ENCODE peak calls at places on chromosome 15, in eight cellular contexts. S, Q, W, P, N, U, J and V are unnamed samples.

GRCh38 chr15:62591842-62592838 is 427.1 kb upstream of the C2CD4B start:
- DNase-seq in S (no peak), Q (no peak), W (no peak), P (no peak), N (no peak), U (no peak), J (no peak), V (no peak)

GRCh38 chr15:98907921-98908490 is 99.6 kb downstream of the PGPEP1L start:
- DNase-seq in S (no peak), Q (no peak), W (no peak), P (no peak), N (no peak), U (no peak), J (no peak), V (no peak)

GRCh38 chr15:96243701-96244100 is 86.8 kb upstream of the NR2F2 start:
- DNase-seq in S (no peak), Q (no peak), W (no peak), P (no peak), N (no peak), U (no peak), J (no peak), V (no peak)

GRCh38 chr15:90003736-90004135 is 2.6 kb downstream of the ZNF710 start:
- DNase-seq in S (no peak), Q (peak; percentile 12), W (no peak), P (peak; percentile 5), N (no peak), U (no peak), J (peak; percentile 45), V (no peak)

GRCh38 chr15:34855397-34855796 is 60.0 kb upstream of the ACTC1 start:
- DNase-seq in S (no peak), Q (no peak), W (no peak), P (no peak), N (no peak), U (no peak), J (no peak), V (no peak)

GRCh38 chr15:84079885-84080777 is 155.4 kb upstream of the GOLGA6L4 start:
- DNase-seq in S (no peak), Q (peak; percentile 12), W (no peak), P (peak; percentile 5), N (no peak), U (peak; percentile 26), J (peak; percentile 67), V (no peak)

GRCh38 chr15:48285329-48286214 is 45.7 kb upstream of the DUT start:
- DNase-seq in S (no peak), Q (peak; percentile 41), W (peak; percentile 38), P (peak; percentile 56), N (no peak), U (peak; percentile 57), J (peak; percentile 64), V (no peak)

GRCh38 chr15:26224266-26224665 is 361.1 kb upstream of the ATP10A start:
- DNase-seq in S (no peak), Q (no peak), W (no peak), P (no peak), N (no peak), U (no peak), J (no peak), V (no peak)

GRCh38 chr15:85455851-85456250 is 75.4 kb downstream of the AKAP13 start:
- DNase-seq in S (no peak), Q (no peak), W (no peak), P (no peak), N (no peak), U (no peak), J (no peak), V (no peak)
- H3K4me3 ChIP-seq in S (no peak overlapping the region), Q (no peak overlapping the region), W (no peak overlapping the region), P (no peak overlapping the region), N (no peak overlapping the region), U (no peak overlapping the region), J (no peak overlapping the region), V (no peak overlapping the region)

DNA sequence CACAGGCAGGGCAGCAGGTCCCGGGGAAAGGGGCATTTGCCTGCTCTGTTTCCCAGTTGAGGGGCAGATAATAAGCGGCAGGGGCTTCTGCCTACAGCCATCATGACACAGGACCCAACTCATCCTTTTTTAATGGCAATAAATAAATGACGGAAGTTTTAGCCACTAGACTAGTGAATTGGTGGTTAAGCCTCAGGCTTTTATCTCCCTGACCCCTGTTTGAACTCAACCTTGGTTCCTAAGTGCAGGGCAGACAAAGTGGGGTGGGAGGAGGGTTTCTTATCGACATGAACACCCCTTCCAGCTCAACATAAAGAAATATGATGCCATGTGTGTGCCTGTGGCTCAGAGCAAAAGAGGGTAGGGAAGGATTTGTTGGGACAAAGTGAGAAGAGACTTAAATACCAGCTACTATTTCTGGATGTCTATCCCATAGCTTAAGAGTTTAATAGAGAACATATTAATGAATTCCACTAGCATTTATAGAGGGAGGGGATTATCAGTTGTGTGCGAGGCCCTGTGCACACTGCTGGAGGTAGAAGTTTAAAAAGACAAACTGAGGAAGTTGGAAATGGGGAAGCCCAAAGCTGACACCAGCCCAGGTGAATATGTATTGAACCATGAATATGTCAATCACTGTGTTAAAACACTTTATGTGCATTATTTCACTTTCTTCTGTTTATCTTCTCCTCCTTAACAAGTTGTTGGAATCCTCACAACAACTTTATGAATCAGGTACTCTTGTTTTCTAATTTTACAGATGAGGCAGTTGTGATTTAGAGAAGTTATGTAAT is 939.4 kb downstream of the MCTP2 start:
- DNase-seq in S (no peak), Q (no peak), W (no peak), P (peak; percentile 89), N (no peak), U (no peak), J (no peak), V (no peak)
- TF ChIP-seq EP300 in S (no peak), Q (no peak), W (no peak), P (peak; percentile 93), N (no peak), U (no peak), J (no peak), V (no peak)

GRCh38 chr15:39672666-39673065 is 91.8 kb downstream of the THBS1 start:
- DNase-seq in S (no peak), Q (no peak), W (no peak), P (no peak), N (no peak), U (no peak), J (no peak), V (no peak)

GRCh38 chr15:39670687-39671086 is 89.8 kb downstream of the THBS1 start:
- DNase-seq in S (no peak), Q (no peak), W (no peak), P (no peak), N (no peak), U (no peak), J (no peak), V (no peak)

GRCh38 chr15:39669671-39670070 is 88.8 kb downstream of the THBS1 start:
- DNase-seq in S (no peak), Q (no peak), W (no peak), P (no peak), N (no peak), U (no peak), J (no peak), V (no peak)

GRCh38 chr15:39668457-39668856 is 87.6 kb downstream of the THBS1 start:
- DNase-seq in S (no peak), Q (no peak), W (no peak), P (no peak), N (no peak), U (no peak), J (no peak), V (no peak)

GRCh38 chr15:39672184-39672583 is 91.3 kb downstream of the THBS1 start:
- DNase-seq in S (no peak), Q (no peak), W (no peak), P (no peak), N (no peak), U (no peak), J (no peak), V (no peak)
- H3K27ac ChIP-seq in S (no peak overlapping the region), Q (no peak overlapping the region), W (no peak overlapping the region), P (no peak overlapping the region), N (no peak overlapping the region), U (no peak overlapping the region), J (no peak overlapping the region), V (no peak overlapping the region)

GRCh38 chr15:74431645-74432044 is 2.1 kb downstream of the SEMA7A start:
- DNase-seq in S (no peak), Q (no peak), W (no peak), P (no peak), N (no peak), U (no peak), J (no peak), V (no peak)
- H3K4me3 ChIP-seq in S (peak overlapping the region; percentile 87), Q (no peak overlapping the region), W (no peak overlapping the region), P (no peak overlapping the region), N (peak overlapping the region; percentile 88), U (no peak overlapping the region), J (no peak overlapping the region), V (no peak overlapping the region)

GRCh38 chr15:72141171-72142084 is 23.2 kb downstream of the SENP8 start:
- DNase-seq in S (no peak), Q (no peak), W (no peak), P (no peak), N (no peak), U (no peak), J (no peak), V (peak; percentile 21)
- TF ChIP-seq EP300 in S (no peak), Q (no peak), W (no peak), P (no peak), N (no peak), U (no peak), J (no peak), V (no peak)

GRCh38 chr15:74955796-74956647 is 550 bp downstream of the RPP25 start:
- DNase-seq in S (peak; percentile 90), Q (peak; percentile 83), W (peak; percentile 47), P (peak; percentile 67), N (peak; percentile 55), U (peak; percentile 89), J (peak; percentile 89), V (peak; percentile 94)

GRCh38 chr15:74954515-74954914 is 2.1 kb downstream of the RPP25 start:
- DNase-seq in S (no peak), Q (peak; percentile 80), W (no peak), P (peak; percentile 93), N (no peak), U (no peak), J (no peak), V (no peak)

GRCh38 chr15:74951006-74951405 is 5.6 kb downstream of the RPP25 start:
- DNase-seq in S (no peak), Q (no peak), W (no peak), P (no peak), N (no peak), U (no peak), J (no peak), V (no peak)

GRCh38 chr15:74955017-74955416 is 1.6 kb downstream of the RPP25 start:
- DNase-seq in S (no peak), Q (peak; percentile 29), W (no peak), P (peak; percentile 7), N (no peak), U (no peak), J (no peak), V (no peak)

GRCh38 chr15:74950078-74951000 is 6.2 kb downstream of the RPP25 start:
- DNase-seq in S (peak; percentile 85), Q (peak; percentile 60), W (peak; percentile 90), P (peak; percentile 68), N (peak; percentile 76), U (peak; percentile 85), J (peak; percentile 85), V (no peak)
- H3K27ac ChIP-seq in S (no peak overlapping the region), Q (no peak overlapping the region), W (no peak overlapping the region), P (no peak overlapping the region), N (no peak overlapping the region), U (no peak overlapping the region), J (no peak overlapping the region), V (no peak overlapping the region)

DNA sequence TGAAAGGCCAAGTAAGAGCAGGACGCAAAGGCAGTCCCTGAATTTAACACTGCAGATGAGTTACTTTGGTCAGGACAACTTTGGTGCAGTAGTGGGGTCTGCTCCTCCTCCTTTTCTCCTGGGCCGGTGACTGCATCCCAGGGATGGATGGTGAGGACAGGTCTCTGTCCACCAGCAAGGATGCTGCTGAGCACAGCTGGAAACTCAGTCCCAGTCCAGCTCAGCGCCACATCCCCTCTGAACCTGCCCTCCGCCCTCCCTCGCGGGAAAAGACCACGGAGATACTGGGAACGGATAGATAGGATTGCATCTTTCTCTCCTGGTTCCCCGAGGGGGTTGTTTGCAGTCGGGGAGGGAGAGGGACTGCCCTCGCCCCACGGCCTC is 13.8 kb downstream of the GRAMD2A start:
- DNase-seq in S (peak; percentile 15), Q (no peak), W (no peak), P (no peak), N (no peak), U (no peak), J (no peak), V (no peak)
- H3K4me3 ChIP-seq in S (peak overlapping the region; percentile 37), Q (no peak overlapping the region), W (peak overlapping the region; percentile 46), P (no peak overlapping the region), N (peak overlapping the region; percentile 38), U (peak overlapping the region; percentile 41), J (peak overlapping the region; percentile 34), V (peak overlapping the region; percentile 40)